ENCODE peak calls at places on chromosome 16, in ten cellular contexts. One of them, this sample, is unnamed. For H3K4me1, the result is how much of the 10 kb centered on the place peaks cover.

GRCh38 chr16:67245674-67246080 is 1.6 kb downstream of the FHOD1 start:
- DNase-seq in upper lobe of left lung: no peak
- DNase-seq in transverse colon: no peak
- DNase-seq in H1: no peak
- DNase-seq in A549: no peak
- DNase-seq in prostate gland: no peak
- DNase-seq in IMR-90: no peak
- DNase-seq in ovary: no peak
- DNase-seq in HCT116: no peak
- DNase-seq in uterus: no peak
- DNase-seq in this sample: no peak

GRCh38 chr16:84895016-84895415 is 75.2 kb downstream of the CRISPLD2 start:
- DNase-seq in upper lobe of left lung: no peak
- DNase-seq in transverse colon: no peak
- DNase-seq in H1: no peak
- DNase-seq in A549: no peak
- DNase-seq in prostate gland: no peak
- DNase-seq in IMR-90: no peak
- DNase-seq in ovary: no peak
- DNase-seq in HCT116: no peak
- DNase-seq in uterus: no peak
- DNase-seq in this sample: no peak

GRCh38 chr16:58236831-58237230 is 38.9 kb upstream of the CSNK2A2 start:
- DNase-seq in upper lobe of left lung: no peak
- DNase-seq in transverse colon: no peak
- DNase-seq in H1: peak
- DNase-seq in A549: no peak
- DNase-seq in prostate gland: no peak
- DNase-seq in IMR-90: no peak
- DNase-seq in ovary: no peak
- DNase-seq in HCT116: no peak
- DNase-seq in uterus: no peak
- DNase-seq in this sample: no peak

GRCh38 chr16:81552743-81553079 is 108.1 kb downstream of the CMIP start:
- DNase-seq in upper lobe of left lung: no peak
- DNase-seq in transverse colon: no peak
- DNase-seq in H1: no peak
- DNase-seq in A549: no peak
- DNase-seq in prostate gland: no peak
- DNase-seq in IMR-90: no peak
- DNase-seq in ovary: no peak
- DNase-seq in HCT116: no peak
- DNase-seq in uterus: no peak
- DNase-seq in this sample: no peak

GRCh38 chr16:89023151-89023551 is 46.1 kb upstream of the CBFA2T3 start:
- DNase-seq in upper lobe of left lung: no peak
- DNase-seq in transverse colon: no peak
- DNase-seq in H1: no peak
- DNase-seq in A549: no peak
- DNase-seq in prostate gland: no peak
- DNase-seq in IMR-90: no peak
- DNase-seq in ovary: no peak
- DNase-seq in HCT116: no peak
- DNase-seq in uterus: no peak
- DNase-seq in this sample: peak

GRCh38 chr16:17509194-17509593 is 38.4 kb upstream of the XYLT1 start:
- DNase-seq in upper lobe of left lung: no peak
- DNase-seq in transverse colon: no peak
- DNase-seq in H1: no peak
- DNase-seq in A549: no peak
- DNase-seq in prostate gland: no peak
- DNase-seq in IMR-90: no peak
- DNase-seq in ovary: no peak
- DNase-seq in HCT116: no peak
- DNase-seq in uterus: no peak
- DNase-seq in this sample: no peak

GRCh38 chr16:69294051-69294450 is 17.1 kb upstream of the VPS4A start:
- DNase-seq in upper lobe of left lung: no peak
- DNase-seq in transverse colon: no peak
- DNase-seq in H1: no peak
- DNase-seq in A549: no peak
- DNase-seq in prostate gland: no peak
- DNase-seq in IMR-90: peak
- DNase-seq in ovary: no peak
- DNase-seq in HCT116: no peak
- DNase-seq in uterus: no peak
- DNase-seq in this sample: no peak

GRCh38 chr16:17512636-17513220 is 42.0 kb upstream of the XYLT1 start:
- DNase-seq in upper lobe of left lung: no peak
- DNase-seq in transverse colon: no peak
- DNase-seq in H1: no peak
- DNase-seq in A549: no peak
- DNase-seq in prostate gland: no peak
- DNase-seq in IMR-90: peak
- DNase-seq in ovary: no peak
- DNase-seq in HCT116: no peak
- DNase-seq in uterus: no peak
- DNase-seq in this sample: no peak

GRCh38 chr16:68358951-68359350 is 48.1 kb downstream of the PRMT7 start:
- DNase-seq in upper lobe of left lung: no peak
- DNase-seq in transverse colon: no peak
- DNase-seq in H1: no peak
- DNase-seq in A549: no peak
- DNase-seq in prostate gland: no peak
- DNase-seq in IMR-90: no peak
- DNase-seq in ovary: peak
- DNase-seq in HCT116: no peak
- DNase-seq in uterus: no peak
- DNase-seq in this sample: no peak

GRCh38 chr16:57882797-57883196 is 80.5 kb upstream of the KIFC3 start:
- DNase-seq in upper lobe of left lung: no peak
- DNase-seq in transverse colon: no peak
- DNase-seq in H1: no peak
- DNase-seq in A549: no peak
- DNase-seq in prostate gland: no peak
- DNase-seq in IMR-90: peak
- DNase-seq in ovary: no peak
- DNase-seq in HCT116: no peak
- DNase-seq in uterus: no peak
- DNase-seq in this sample: no peak

GRCh38 chr16:67158637-67159600 is 790 bp downstream of the TRADD start:
- DNase-seq in upper lobe of left lung: peak
- DNase-seq in transverse colon: peak
- DNase-seq in H1: peak
- DNase-seq in A549: peak
- DNase-seq in prostate gland: no peak
- DNase-seq in IMR-90: no peak
- DNase-seq in ovary: peak
- DNase-seq in HCT116: no peak
- DNase-seq in uterus: no peak
- DNase-seq in this sample: peak

GRCh38 chr16:27314161-27314723 is 468 bp downstream of the IL4R start:
- DNase-seq in upper lobe of left lung: no peak
- DNase-seq in transverse colon: peak
- DNase-seq in H1: peak
- DNase-seq in A549: peak
- DNase-seq in prostate gland: no peak
- DNase-seq in IMR-90: peak
- DNase-seq in ovary: peak
- DNase-seq in HCT116: peak
- DNase-seq in uterus: peak
- DNase-seq in this sample: peak

GRCh38 chr16:69796285-69797118 is 34.4 kb downstream of the WWP2 start:
- DNase-seq in upper lobe of left lung: no peak
- DNase-seq in transverse colon: peak
- DNase-seq in H1: peak
- DNase-seq in A549: peak
- DNase-seq in prostate gland: peak
- DNase-seq in IMR-90: peak
- DNase-seq in ovary: no peak
- DNase-seq in HCT116: peak
- DNase-seq in uterus: peak
- DNase-seq in this sample: no peak

GRCh38 chr16:20768121-20768520 is 4.3 kb downstream of the ACSM3 start:
- DNase-seq in upper lobe of left lung: no peak
- DNase-seq in transverse colon: no peak
- DNase-seq in H1: no peak
- DNase-seq in A549: no peak
- DNase-seq in prostate gland: no peak
- DNase-seq in IMR-90: no peak
- DNase-seq in ovary: no peak
- DNase-seq in HCT116: no peak
- DNase-seq in uterus: no peak
- DNase-seq in this sample: no peak

GRCh38 chr16:85457366-85457765 is 155.8 kb upstream of the GSE1 start:
- DNase-seq in upper lobe of left lung: no peak
- DNase-seq in transverse colon: no peak
- DNase-seq in H1: no peak
- DNase-seq in A549: no peak
- DNase-seq in prostate gland: no peak
- DNase-seq in IMR-90: no peak
- DNase-seq in ovary: no peak
- DNase-seq in HCT116: no peak
- DNase-seq in uterus: no peak
- DNase-seq in this sample: no peak

DNA sequence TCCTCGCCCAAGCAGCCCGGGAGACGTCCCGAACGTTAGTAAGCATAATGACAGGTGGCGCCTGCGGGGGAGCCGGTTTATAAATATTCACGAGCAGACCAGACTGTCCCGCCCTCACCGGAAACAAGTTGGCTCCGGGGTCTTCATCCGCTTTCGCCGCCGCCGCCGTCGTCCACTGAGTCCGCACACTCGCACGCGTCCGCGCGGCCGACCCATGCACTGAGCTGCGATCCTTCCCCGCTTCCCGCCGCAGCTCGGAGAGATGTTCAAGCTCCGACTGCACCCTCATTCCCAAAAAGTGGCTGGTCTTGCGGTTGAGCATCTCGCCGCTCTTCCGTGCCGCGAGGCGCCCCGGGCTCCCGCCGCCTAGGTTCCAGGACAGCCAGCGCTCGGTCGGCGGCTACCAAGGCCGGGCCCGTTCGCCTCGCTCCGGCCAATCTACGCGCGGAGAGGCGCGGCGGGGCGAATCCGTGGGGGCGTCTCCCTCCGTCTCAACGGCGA is 385 bp downstream of the CFAP119 start:
- DNase-seq in upper lobe of left lung: peak
- DNase-seq in transverse colon: peak
- DNase-seq in H1: peak
- DNase-seq in A549: no peak
- DNase-seq in prostate gland: no peak
- DNase-seq in IMR-90: peak
- DNase-seq in ovary: no peak
- DNase-seq in HCT116: no peak
- DNase-seq in uterus: no peak
- DNase-seq in this sample: peak
- TF ChIP-seq POLR2A in upper lobe of left lung: no peak
- TF ChIP-seq POLR2A in transverse colon: no peak
- TF ChIP-seq POLR2A in H1: no peak
- TF ChIP-seq POLR2A in A549: no peak
- TF ChIP-seq POLR2A in prostate gland: no peak
- TF ChIP-seq POLR2A in IMR-90: peak
- TF ChIP-seq POLR2A in ovary: no peak
- TF ChIP-seq POLR2A in HCT116: no peak
- TF ChIP-seq POLR2A in uterus: no peak
- TF ChIP-seq POLR2A in this sample: no peak

GRCh38 chr16:14100825-14101224 is 29.7 kb downstream of the MRTFB start:
- DNase-seq in upper lobe of left lung: no peak
- DNase-seq in transverse colon: no peak
- DNase-seq in H1: no peak
- DNase-seq in A549: no peak
- DNase-seq in prostate gland: no peak
- DNase-seq in IMR-90: no peak
- DNase-seq in ovary: no peak
- DNase-seq in HCT116: no peak
- DNase-seq in uterus: no peak
- DNase-seq in this sample: no peak
- H3K4me1 ChIP-seq in upper lobe of left lung: under half
- H3K4me1 ChIP-seq in transverse colon: under half
- H3K4me1 ChIP-seq in H1: under half
- H3K4me1 ChIP-seq in A549: under half
- H3K4me1 ChIP-seq in prostate gland: under half
- H3K4me1 ChIP-seq in IMR-90: under half
- H3K4me1 ChIP-seq in ovary: under half
- H3K4me1 ChIP-seq in HCT116: under half
- H3K4me1 ChIP-seq in uterus: under half
- H3K4me1 ChIP-seq in this sample: under half

GRCh38 chr16:19114359-19115147 is 789 bp downstream of the ITPRIPL2 start:
- DNase-seq in upper lobe of left lung: peak
- DNase-seq in transverse colon: peak
- DNase-seq in H1: peak
- DNase-seq in A549: peak
- DNase-seq in prostate gland: peak
- DNase-seq in IMR-90: peak
- DNase-seq in ovary: peak
- DNase-seq in HCT116: no peak
- DNase-seq in uterus: peak
- DNase-seq in this sample: peak

GRCh38 chr16:19119564-19119963 is 5.8 kb downstream of the ITPRIPL2 start:
- DNase-seq in upper lobe of left lung: no peak
- DNase-seq in transverse colon: no peak
- DNase-seq in H1: no peak
- DNase-seq in A549: no peak
- DNase-seq in prostate gland: no peak
- DNase-seq in IMR-90: peak
- DNase-seq in ovary: no peak
- DNase-seq in HCT116: no peak
- DNase-seq in uterus: no peak
- DNase-seq in this sample: no peak

GRCh38 chr16:19118938-19119431 is 5.2 kb downstream of the ITPRIPL2 start:
- DNase-seq in upper lobe of left lung: no peak
- DNase-seq in transverse colon: peak
- DNase-seq in H1: no peak
- DNase-seq in A549: peak
- DNase-seq in prostate gland: no peak
- DNase-seq in IMR-90: peak
- DNase-seq in ovary: peak
- DNase-seq in HCT116: no peak
- DNase-seq in uterus: peak
- DNase-seq in this sample: no peak

GRCh38 chr16:19115148-19116021 is 1.6 kb downstream of the ITPRIPL2 start:
- DNase-seq in upper lobe of left lung: peak
- DNase-seq in transverse colon: no peak
- DNase-seq in H1: no peak
- DNase-seq in A549: no peak
- DNase-seq in prostate gland: no peak
- DNase-seq in IMR-90: no peak
- DNase-seq in ovary: peak
- DNase-seq in HCT116: no peak
- DNase-seq in uterus: no peak
- DNase-seq in this sample: no peak

GRCh38 chr16:19116711-19117449 is 3.1 kb downstream of the ITPRIPL2 start:
- DNase-seq in upper lobe of left lung: no peak
- DNase-seq in transverse colon: no peak
- DNase-seq in H1: no peak
- DNase-seq in A549: no peak
- DNase-seq in prostate gland: no peak
- DNase-seq in IMR-90: peak
- DNase-seq in ovary: no peak
- DNase-seq in HCT116: no peak
- DNase-seq in uterus: no peak
- DNase-seq in this sample: no peak
- H3K27ac ChIP-seq in upper lobe of left lung: peak
- H3K27ac ChIP-seq in transverse colon: peak
- H3K27ac ChIP-seq in H1: no peak
- H3K27ac ChIP-seq in A549: peak
- H3K27ac ChIP-seq in prostate gland: peak
- H3K27ac ChIP-seq in IMR-90: peak
- H3K27ac ChIP-seq in ovary: peak
- H3K27ac ChIP-seq in HCT116: peak
- H3K27ac ChIP-seq in uterus: peak
- H3K27ac ChIP-seq in this sample: peak

GRCh38 chr16:3305109-3306068 is at the start of the genes TIGD7 and ZNF75A:
- DNase-seq in upper lobe of left lung: peak
- DNase-seq in transverse colon: peak
- DNase-seq in H1: peak
- DNase-seq in A549: peak
- DNase-seq in prostate gland: peak
- DNase-seq in IMR-90: peak
- DNase-seq in ovary: peak
- DNase-seq in HCT116: peak
- DNase-seq in uterus: peak
- DNase-seq in this sample: peak
- TF ChIP-seq POLR2A in upper lobe of left lung: peak
- TF ChIP-seq POLR2A in transverse colon: peak
- TF ChIP-seq POLR2A in H1: peak
- TF ChIP-seq POLR2A in A549: peak
- TF ChIP-seq POLR2A in prostate gland: peak
- TF ChIP-seq POLR2A in IMR-90: peak
- TF ChIP-seq POLR2A in ovary: peak
- TF ChIP-seq POLR2A in HCT116: no peak
- TF ChIP-seq POLR2A in uterus: peak
- TF ChIP-seq POLR2A in this sample: no peak